ENCODE peak calls at places on chromosomes 12 and 14, in six cellular contexts. U, D, G, R, T and O are unnamed samples.

GRCh38 chr14:35365130-35366047 is 39.2 kb downstream of the NFKBIA start:
- DNase-seq in G (no peak), D (no peak), T (peak; percentile 63), R (peak; percentile 93), U (peak; percentile 87), O (peak; percentile 95)

GRCh38 chr14:28758253-28758915 is 8.2 kb upstream of the FOXG1 start:
- DNase-seq in G (no peak), U (no peak), R (no peak), T (no peak), D (no peak), O (no peak)

GRCh38 chr12:4005851-4006400 is 132.7 kb upstream of the PARP11 start:
- DNase-seq in T (no peak), D (no peak), G (no peak), R (no peak), U (no peak), O (no peak)

GRCh38 chr14:60235440-60235839 is 13.6 kb upstream of the PPM1A start:
- DNase-seq in D (no peak), U (no peak), T (no peak), G (no peak), R (no peak), O (no peak)

GRCh38 chr14:60245316-60246177 is 3.5 kb upstream of the PPM1A start:
- DNase-seq in R (no peak), G (no peak), D (no peak), T (no peak), U (peak; percentile 36), O (no peak)

GRCh38 chr14:99266181-99267178 is 5.5 kb downstream of the BCL11B start:
- DNase-seq in T (peak; percentile 58), U (peak; percentile 86), D (peak; percentile 85), G (peak; percentile 60), R (peak; percentile 59), O (no peak)

GRCh38 chr14:20834899-20835298 is 32.3 kb upstream of the RNASE1 start:
- DNase-seq in D (no peak), G (no peak), R (no peak), T (no peak), U (no peak), O (no peak)

GRCh38 chr12:118680361-118680963 is 300.9 kb upstream of the SRRM4 start:
- DNase-seq in G (no peak), D (no peak), T (no peak), R (no peak), U (no peak), O (no peak)

GRCh38 chr12:64650762-64651161 is 40.5 kb downstream of the RASSF3 start:
- DNase-seq in R (no peak), G (no peak), T (peak; percentile 90), D (no peak), U (no peak), O (no peak)

GRCh38 chr12:51009038-51009437 is 17.1 kb downstream of the SLC11A2 start:
- DNase-seq in G (no peak), T (no peak), R (peak; percentile 24), U (peak; percentile 24), D (no peak), O (no peak)

GRCh38 chr14:36580856-36581831 is 1.3 kb downstream of the NKX2-8 start:
- DNase-seq in D (peak; percentile 78), R (peak; percentile 30), U (no peak), T (peak; percentile 23), G (peak; percentile 31), O (no peak)

GRCh38 chr12:126038434-126038833 is 973.2 kb downstream of the AACS start:
- DNase-seq in G (no peak), U (no peak), D (no peak), T (no peak), R (no peak), O (no peak)

GRCh38 chr12:89075890-89076591 is 276.3 kb downstream of the DUSP6 start:
- DNase-seq in G (no peak), R (peak; percentile 43), U (no peak), D (no peak), T (no peak), O (no peak)

GRCh38 chr12:129064201-129064881 is 211.1 kb downstream of the GLT1D1 start:
- DNase-seq in D (no peak), R (no peak), U (no peak), G (no peak), T (no peak), O (no peak)

GRCh38 chr14:104207142-104207845 is 68.9 kb downstream of the KIF26A start:
- DNase-seq in G (no peak), R (no peak), D (no peak), T (no peak), U (no peak), O (no peak)

GRCh38 chr12:63302269-63302940 is 151.4 kb upstream of the AVPR1A start:
- DNase-seq in G (no peak), T (no peak), R (no peak), U (no peak), D (no peak), O (no peak)

GRCh38 chr14:26204954-26205479 is 392.8 kb downstream of the NOVA1 start:
- DNase-seq in R (peak; percentile 18), D (peak; percentile 76), U (no peak), G (peak; percentile 56), T (no peak), O (no peak)

GRCh38 chr12:64674367-64674922 is 64.2 kb downstream of the RASSF3 start:
- DNase-seq in T (no peak), G (no peak), D (no peak), R (no peak), U (no peak), O (no peak)

GRCh38 chr14:101511199-101511598 is 50.1 kb upstream of the DIO3 start:
- DNase-seq in G (no peak), U (no peak), R (no peak), T (no peak), D (no peak), O (no peak)

GRCh38 chr14:67187826-67188225 is 1.4 kb upstream of the GARIN2 start:
- DNase-seq in T (no peak), G (no peak), R (peak; percentile 47), U (no peak), D (no peak), O (no peak)

GRCh38 chr14:66078031-66078430 is 408.1 kb upstream of the CCDC196 start:
- DNase-seq in T (no peak), R (no peak), D (no peak), G (peak; percentile 15), U (no peak), O (no peak)

GRCh38 chr12:57744777-57745484 is at the start of gene TSPAN31:
- DNase-seq in G (peak; percentile 97), D (peak; percentile 98), R (peak; percentile 99), U (peak; percentile 93), T (peak; percentile 98), O (peak; percentile 99)

GRCh38 chr12:24361860-24362581 is 412.6 kb upstream of the SOX5 start:
- DNase-seq in D (no peak), T (no peak), U (no peak), R (no peak), G (no peak), O (no peak)

GRCh38 chr14:94548999-94549985 is 11.9 kb upstream of the SERPINA4 start:
- DNase-seq in D (peak; percentile 92), T (peak; percentile 33), R (peak; percentile 49), G (peak; percentile 36), U (peak; percentile 34), O (no peak)

GRCh38 chr12:18467636-18468520 is 206.6 kb downstream of the PIK3C2G start:
- DNase-seq in R (no peak), U (no peak), T (no peak), G (no peak), D (no peak), O (no peak)

GRCh38 chr12:27781680-27782079 is 1.6 kb upstream of the MANSC4 start:
- DNase-seq in U (no peak), R (peak; percentile 46), G (no peak), D (no peak), T (no peak), O (no peak)

GRCh38 chr12:12839886-12840285 is 26.7 kb downstream of the DDX47 start:
- DNase-seq in R (peak; percentile 87), D (no peak), T (peak; percentile 37), G (no peak), U (no peak), O (no peak)

GRCh38 chr12:54561164-54561563 is 11.8 kb downstream of the PDE1B start:
- DNase-seq in D (no peak), T (no peak), G (no peak), U (peak; percentile 42), R (no peak), O (no peak)

GRCh38 chr12:96233941-96234461 is 39.8 kb downstream of the ELK3 start:
- DNase-seq in U (no peak), R (peak; percentile 99), T (no peak), G (peak; percentile 46), D (no peak), O (peak; percentile 97)

GRCh38 chr14:73269729-73270651 is 32.7 kb downstream of the PAPLN start:
- DNase-seq in D (no peak), R (peak; percentile 36), G (no peak), U (no peak), T (no peak), O (no peak)

GRCh38 chr12:65565601-65566560 is 258.4 kb upstream of the HMGA2 start:
- DNase-seq in D (no peak), R (peak; percentile 92), U (no peak), G (no peak), T (peak; percentile 69), O (peak; percentile 75)

GRCh38 chr14:91291786-91292405 is 47.4 kb upstream of the GPR68 start:
- DNase-seq in G (no peak), D (no peak), U (no peak), T (no peak), R (no peak), O (no peak)

GRCh38 chr14:93947282-93947681 is 20.1 kb downstream of the FAM181A start:
- DNase-seq in G (no peak), U (no peak), R (no peak), T (no peak), D (no peak), O (no peak)

GRCh38 chr14:33714527-33715222 is 236.2 kb downstream of the EGLN3 start:
- DNase-seq in D (no peak), U (no peak), R (peak; percentile 65), G (no peak), T (no peak), O (no peak)

GRCh38 chr12:55019784-55020183 is at the start of gene NEUROD4:
- DNase-seq in R (peak; percentile 64), T (peak; percentile 62), D (peak; percentile 95), G (no peak), U (no peak), O (no peak)

GRCh38 chr12:49705479-49706267 is 1.5 kb downstream of the FMNL3 start:
- DNase-seq in G (no peak), U (peak; percentile 53), R (peak; percentile 80), D (peak; percentile 60), T (no peak), O (no peak)